ENCODE peak calls at places on chromosomes 3 and 15, in four cellular contexts. M, H, P and C are unnamed samples.

GRCh38 chr15:40340740-40341400 is at the start of gene CCDC9B:
- DNase-seq in M (peak), H (no peak), P (peak), C (peak)

GRCh38 chr3:129003578-129004112 is 2.5 kb downstream of the EFCC1 start:
- DNase-seq in M (peak), H (peak), P (no peak), C (no peak)

GRCh38 chr15:66472176-66472999 is 25.2 kb downstream of the SNAPC5 start:
- DNase-seq in M (no peak), H (peak), P (peak), C (peak)

GRCh38 chr3:57757642-57758297 is 1.7 kb downstream of the SLMAP start:
- DNase-seq in M (peak), H (no peak), P (peak), C (peak)

GRCh38 chr3:8629151-8630021 is 15.2 kb downstream of the SSUH2 start:
- DNase-seq in M (no peak), H (no peak), P (peak), C (peak)

GRCh38 chr3:115239717-115240116 is 92.6 kb upstream of the ZBTB20 start:
- DNase-seq in M (peak), H (no peak), P (peak), C (peak)

GRCh38 chr15:28892789-28893610 is 7.2 kb downstream of the APBA2 start:
- DNase-seq in M (peak), H (no peak), P (peak), C (peak)

GRCh38 chr3:57382933-57383332 is 90.4 kb upstream of the ASB14 start:
- DNase-seq in M (no peak), H (no peak), P (peak), C (peak)

GRCh38 chr3:88019024-88019423 is 39.8 kb downstream of the CGGBP1 start:
- DNase-seq in M (no peak), H (no peak), P (no peak), C (peak)

GRCh38 chr15:67745059-67745993 is 80.0 kb upstream of the SKOR1 start:
- DNase-seq in M (no peak), H (no peak), P (peak), C (no peak)

GRCh38 chr15:39944711-39945110 is 10.8 kb downstream of the EIF2AK4 start:
- DNase-seq in M (no peak), H (no peak), P (peak), C (peak)

GRCh38 chr15:65337436-65338070 is 33.1 kb downstream of the RNU5B-1 start:
- DNase-seq in M (no peak), H (no peak), P (no peak), C (no peak)

GRCh38 chr3:127162947-127163645 is 29.8 kb upstream of the PRR23E start:
- DNase-seq in M (no peak), H (no peak), P (no peak), C (no peak)

GRCh38 chr3:94036909-94037507 is 8.6 kb upstream of the STX19 start:
- DNase-seq in M (no peak), H (no peak), P (peak), C (peak)

GRCh38 chr3:192273611-192274010 is 453.7 kb downstream of the FGF12 start:
- DNase-seq in M (peak), H (no peak), P (no peak), C (no peak)

GRCh38 chr3:189410522-189410921 is 220.7 kb upstream of the TP63 start:
- DNase-seq in M (no peak), H (no peak), P (no peak), C (no peak)

GRCh38 chr3:179513867-179514266 is 48.9 kb upstream of the ACTL6A start:
- DNase-seq in M (no peak), H (no peak), P (peak), C (peak)

GRCh38 chr3:161142486-161142885 is 37.3 kb upstream of the B3GALNT1 start:
- DNase-seq in M (no peak), H (no peak), P (peak), C (peak)

GRCh38 chr3:135637033-135637432 is 328.5 kb upstream of the PPP2R3A start:
- DNase-seq in M (no peak), H (no peak), P (no peak), C (no peak)

GRCh38 chr3:10772230-10773161 is 43.5 kb upstream of the SLC6A11 start:
- DNase-seq in M (no peak), H (no peak), P (peak), C (no peak)

GRCh38 chr3:155202626-155203025 is 90.9 kb downstream of the STRIT1 start:
- DNase-seq in M (no peak), H (no peak), P (peak), C (no peak)

GRCh38 chr3:55899887-55900286 is 412.8 kb upstream of the WNT5A start:
- DNase-seq in M (peak), H (no peak), P (no peak), C (no peak)